ENCODE peak calls at places on chromosomes 11 and 22, in five cellular contexts. X is HCT116, Z is SK-N-SH, T is HL-60, F is A549. D is an unnamed sample.

GRCh38 chr22:25380141-25380747 is 160.8 kb downstream of the CRYBB2 start:
- DNase-seq in F (no peak), T (no peak), X (no peak), Z (no peak), D (no peak)

GRCh38 chr22:37804502-37804885 is 3.2 kb upstream of the GCAT start:
- DNase-seq in T (no peak), Z (peak), X (no peak), F (no peak), D (peak)

GRCh38 chr22:37624876-37625275 is 14.6 kb upstream of the SH3BP1 start:
- DNase-seq in X (no peak), Z (no peak), T (no peak), F (no peak), D (no peak)

GRCh38 chr11:34745209-34745608 is 124.3 kb downstream of the EHF start:
- DNase-seq in T (no peak), F (no peak), Z (no peak), X (no peak), D (no peak)

GRCh38 chr11:101555366-101555765 is 28.4 kb downstream of the TRPC6 start:
- DNase-seq in X (no peak), T (no peak), Z (no peak), F (no peak), D (no peak)

GRCh38 chr11:79393362-79394043 is 47.3 kb downstream of the TENM4 start:
- DNase-seq in F (no peak), T (no peak), X (no peak), Z (peak), D (peak)

GRCh38 chr22:24948356-24949202 is 2.1 kb upstream of the LHFPL7 start:
- DNase-seq in F (no peak), X (no peak), T (no peak), Z (no peak), D (peak)

GRCh38 chr11:10893713-10894112 is 35.9 kb upstream of the ZBED5 start:
- DNase-seq in X (no peak), F (peak), T (no peak), Z (no peak), D (no peak)

GRCh38 chr22:19070397-19071169 is 51.6 kb downstream of the DGCR2 start:
- DNase-seq in X (no peak), Z (no peak), F (no peak), T (no peak), D (no peak)

GRCh38 chr11:3920148-3920852 is 64.8 kb downstream of the STIM1 start:
- DNase-seq in F (no peak), Z (no peak), T (peak), X (peak), D (no peak)

GRCh38 chr22:45317551-45318167 is 7.9 kb downstream of the FAM118A start:
- DNase-seq in F (no peak), Z (peak), T (no peak), X (no peak), D (peak)

GRCh38 chr22:23789121-23789520 is 2.4 kb downstream of the SMARCB1 start:
- DNase-seq in F (no peak), X (no peak), T (no peak), Z (no peak), D (peak)

GRCh38 chr11:67099841-67100324 is 19.2 kb upstream of the KDM2A start:
- DNase-seq in F (no peak), X (no peak), T (no peak), Z (no peak), D (no peak)

GRCh38 chr11:29120329-29120695 is 896.5 kb downstream of the KCNA4 start:
- DNase-seq in Z (no peak), X (no peak), F (no peak), T (no peak), D (no peak)

GRCh38 chr11:29124436-29124835 is 892.4 kb downstream of the KCNA4 start:
- DNase-seq in T (no peak), X (no peak), Z (no peak), F (no peak), D (no peak)

GRCh38 chr11:29125621-29126020 is 891.2 kb downstream of the KCNA4 start:
- DNase-seq in T (no peak), F (no peak), Z (no peak), X (no peak), D (no peak)

GRCh38 chr11:29119116-29119515 is 897.7 kb downstream of the KCNA4 start:
- DNase-seq in X (no peak), F (no peak), Z (no peak), T (no peak), D (no peak)

DNA sequence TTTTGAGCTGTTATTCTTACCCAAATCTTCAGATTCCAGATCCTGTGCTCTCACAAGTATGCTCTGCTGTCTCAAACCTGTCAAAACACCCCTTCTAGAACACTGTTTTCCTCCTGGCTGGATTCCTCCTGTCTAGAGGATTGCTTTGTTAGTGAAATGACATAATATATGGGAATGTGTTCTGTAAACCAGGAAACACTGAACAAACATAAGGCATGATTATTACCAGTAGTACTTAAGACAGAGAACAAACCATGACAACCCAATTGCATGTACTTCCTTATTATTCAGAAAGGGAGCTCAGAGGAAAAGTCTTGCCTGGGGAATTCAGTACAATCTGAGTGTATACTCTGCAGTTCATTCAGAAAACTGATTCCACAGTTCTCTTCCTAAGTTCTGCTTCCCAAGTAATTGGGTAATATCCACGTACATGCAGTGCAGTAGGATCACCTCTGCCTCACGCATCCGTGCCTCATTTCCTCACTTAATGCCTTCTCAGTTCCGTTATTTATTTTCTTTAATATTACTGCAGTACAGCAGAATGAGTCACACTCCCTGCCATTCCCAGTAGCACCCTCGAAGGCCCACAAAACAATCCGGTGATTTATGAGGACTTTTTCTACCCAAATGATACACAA is 897.0 kb downstream of the KCNA4 start:
- DNase-seq in T (no peak), F (peak), Z (no peak), X (no peak), D (no peak)
- TF ChIP-seq REST in T (no peak), F (no peak), Z (no peak), X (no peak), D (no peak)

DNA sequence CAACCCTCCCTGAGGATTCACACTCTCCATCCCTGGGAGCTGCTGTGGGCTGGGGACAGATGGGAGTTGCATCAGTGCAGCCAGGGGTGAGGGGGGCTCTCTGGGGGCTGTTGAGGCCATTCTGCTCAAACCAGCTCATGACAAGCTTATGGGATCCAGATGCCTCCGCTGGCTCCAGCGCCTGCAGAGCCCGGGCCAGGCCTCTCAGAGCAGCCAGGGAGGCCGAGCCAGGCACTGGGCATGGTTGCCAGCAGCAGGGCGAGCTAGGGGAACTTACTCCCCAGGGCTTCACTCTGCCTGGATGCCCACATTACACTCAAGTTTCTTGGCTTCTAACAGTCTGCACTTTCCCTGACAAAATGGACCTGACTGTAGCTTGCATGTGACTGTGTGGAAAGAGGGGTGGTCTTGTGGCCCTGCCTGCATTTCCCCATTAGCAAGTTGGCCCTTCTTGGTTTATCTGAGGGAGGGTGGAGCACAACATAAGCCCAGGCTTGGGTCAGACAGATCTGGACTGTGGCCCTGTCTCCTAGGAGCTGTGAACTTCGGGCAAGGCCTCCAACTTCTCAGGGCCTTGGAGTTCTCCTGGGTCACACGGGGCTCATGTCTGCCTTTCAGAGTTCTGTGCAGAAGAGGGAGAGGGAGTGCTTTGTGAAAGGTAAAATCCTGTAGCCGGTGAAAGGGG is 34.5 kb upstream of the CYB5R3 start:
- DNase-seq in X (no peak), Z (peak), T (no peak), F (no peak), D (no peak)
- TF ChIP-seq REST in X (no peak), Z (no peak), T (no peak), F (no peak), D (no peak)

GRCh38 chr11:75160328-75160757 is 9.4 kb downstream of the SLCO2B1 start:
- DNase-seq in X (no peak), T (no peak), F (no peak), Z (no peak), D (no peak)
- TF ChIP-seq REST in X (no peak), T (no peak), F (no peak), Z (no peak), D (no peak)

GRCh38 chr11:86978247-86978646 is 23.1 kb upstream of the FZD4 start:
- DNase-seq in X (no peak), F (no peak), T (no peak), Z (no peak), D (no peak)

GRCh38 chr11:86981777-86982540 is 26.8 kb upstream of the FZD4 start:
- DNase-seq in X (no peak), F (no peak), T (no peak), Z (no peak), D (no peak)

GRCh38 chr11:86980397-86980796 is 25.2 kb upstream of the FZD4 start:
- DNase-seq in Z (no peak), T (no peak), X (no peak), F (no peak), D (no peak)

GRCh38 chr11:86978756-86979608 is 23.8 kb upstream of the FZD4 start:
- DNase-seq in F (peak), X (peak), T (no peak), Z (peak), D (peak)

DNA sequence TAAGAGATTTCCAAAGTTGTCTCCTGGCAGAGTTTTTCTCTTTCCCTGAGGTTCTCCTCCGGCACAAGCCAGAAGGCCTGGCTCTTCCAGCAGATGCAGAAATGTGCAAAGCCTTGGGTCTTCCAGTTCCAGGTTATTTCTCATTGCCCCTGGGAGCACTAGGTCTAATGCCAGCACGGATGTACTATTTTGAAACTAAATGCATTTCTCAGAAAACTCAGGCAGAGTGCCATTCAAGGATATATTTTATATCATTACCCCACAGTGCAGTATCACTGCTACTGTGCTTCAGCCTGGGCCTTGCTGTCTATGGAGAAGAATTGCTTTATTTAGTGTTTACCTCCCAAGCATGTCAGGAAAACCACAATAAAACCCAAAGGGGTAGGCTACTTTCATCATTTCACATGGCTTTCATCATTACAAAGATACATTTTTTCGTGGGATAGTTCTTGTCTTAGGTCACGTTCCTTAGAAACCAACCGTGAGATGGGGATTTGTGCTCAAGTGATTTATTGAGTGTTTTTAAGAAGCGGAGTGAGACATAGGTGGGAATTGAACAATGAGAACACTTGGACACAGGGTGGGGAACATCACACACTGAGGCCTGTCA is 22.4 kb upstream of the FZD4 start:
- DNase-seq in X (no peak), Z (no peak), F (no peak), T (no peak), D (no peak)
- TF ChIP-seq REST in X (no peak), Z (no peak), F (no peak), T (no peak), D (no peak)

GRCh38 chr22:41612626-41613025 is 8.2 kb downstream of the DESI1 start:
- DNase-seq in F (no peak), T (no peak), X (no peak), Z (no peak), D (no peak)
- TF ChIP-seq REST in F (no peak), T (no peak), X (no peak), Z (no peak), D (no peak)

GRCh38 chr11:122107566-122107965 is 8.4 kb downstream of the BLID start:
- DNase-seq in T (no peak), X (no peak), Z (no peak), F (no peak), D (no peak)

GRCh38 chr11:122108828-122109227 is 7.2 kb downstream of the BLID start:
- DNase-seq in F (no peak), Z (no peak), T (no peak), X (no peak), D (no peak)

GRCh38 chr11:122108192-122108799 is 7.7 kb downstream of the BLID start:
- DNase-seq in Z (no peak), T (peak), F (no peak), X (peak), D (peak)

GRCh38 chr11:122107045-122107444 is 9.0 kb downstream of the BLID start:
- DNase-seq in T (no peak), F (no peak), Z (no peak), X (no peak), D (no peak)

GRCh38 chr11:122109932-122110331 is 6.1 kb downstream of the BLID start:
- DNase-seq in T (no peak), X (no peak), Z (no peak), F (no peak), D (no peak)
- TF ChIP-seq REST in T (no peak), X (no peak), Z (no peak), F (no peak), D (no peak)

GRCh38 chr11:47848636-47849155 is 546 bp upstream of the NUP160 start:
- DNase-seq in T (no peak), Z (no peak), X (no peak), F (no peak), D (no peak)

GRCh38 chr11:47850337-47850736 is 2.2 kb upstream of the NUP160 start:
- DNase-seq in T (no peak), F (no peak), Z (no peak), X (no peak), D (no peak)

GRCh38 chr11:47847892-47848635 is at the start of gene NUP160:
- DNase-seq in T (peak), Z (peak), X (peak), F (peak), D (peak)

GRCh38 chr11:47854667-47855066 is 6.5 kb upstream of the NUP160 start:
- DNase-seq in Z (no peak), T (no peak), X (no peak), F (no peak), D (no peak)

DNA sequence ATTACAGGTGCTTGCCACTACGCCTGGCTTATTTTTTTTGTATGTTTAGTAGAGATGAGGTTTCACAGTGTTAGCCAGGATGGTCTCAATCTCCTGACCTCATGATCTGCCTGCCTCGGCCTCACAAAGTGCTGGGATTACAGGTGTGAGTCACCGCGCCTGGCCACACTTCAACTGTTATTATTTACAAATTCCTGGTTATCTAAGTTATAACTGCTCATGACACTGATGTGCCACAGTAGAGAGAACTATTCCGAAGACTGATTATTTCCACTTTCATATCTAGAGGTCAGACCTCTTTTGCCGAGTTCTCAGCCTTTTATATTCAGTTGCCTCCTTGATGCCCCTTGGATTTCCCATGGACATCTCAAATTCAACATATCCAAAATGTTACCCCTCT is 3.9 kb upstream of the NUP160 start:
- DNase-seq in Z (no peak), F (no peak), X (no peak), T (no peak), D (no peak)
- TF ChIP-seq REST in Z (no peak), F (no peak), X (no peak), T (no peak), D (no peak)

GRCh38 chr11:130211781-130212401 is 52.3 kb downstream of the ST14 start:
- DNase-seq in T (no peak), Z (no peak), F (no peak), X (no peak), D (no peak)
- TF ChIP-seq REST in T (no peak), Z (no peak), F (no peak), X (no peak), D (no peak)

GRCh38 chr11:117933475-117933874 is 4.3 kb upstream of the TMPRSS13 start:
- DNase-seq in T (no peak), X (no peak), Z (no peak), F (no peak), D (no peak)
- TF ChIP-seq REST in T (no peak), X (no peak), Z (no peak), F (no peak), D (no peak)

GRCh38 chr22:43228863-43229262 is 41.9 kb upstream of the TTLL12 start:
- DNase-seq in T (no peak), X (no peak), F (no peak), Z (no peak), D (no peak)

GRCh38 chr22:43228330-43228729 is 41.4 kb upstream of the TTLL12 start:
- DNase-seq in Z (peak), T (no peak), X (peak), F (peak), D (peak)

GRCh38 chr22:43225609-43226008 is 38.7 kb upstream of the TTLL12 start:
- DNase-seq in T (no peak), Z (no peak), X (no peak), F (no peak), D (no peak)

GRCh38 chr22:43227231-43227630 is 40.3 kb upstream of the TTLL12 start:
- DNase-seq in Z (peak), F (no peak), X (no peak), T (no peak), D (peak)

DNA sequence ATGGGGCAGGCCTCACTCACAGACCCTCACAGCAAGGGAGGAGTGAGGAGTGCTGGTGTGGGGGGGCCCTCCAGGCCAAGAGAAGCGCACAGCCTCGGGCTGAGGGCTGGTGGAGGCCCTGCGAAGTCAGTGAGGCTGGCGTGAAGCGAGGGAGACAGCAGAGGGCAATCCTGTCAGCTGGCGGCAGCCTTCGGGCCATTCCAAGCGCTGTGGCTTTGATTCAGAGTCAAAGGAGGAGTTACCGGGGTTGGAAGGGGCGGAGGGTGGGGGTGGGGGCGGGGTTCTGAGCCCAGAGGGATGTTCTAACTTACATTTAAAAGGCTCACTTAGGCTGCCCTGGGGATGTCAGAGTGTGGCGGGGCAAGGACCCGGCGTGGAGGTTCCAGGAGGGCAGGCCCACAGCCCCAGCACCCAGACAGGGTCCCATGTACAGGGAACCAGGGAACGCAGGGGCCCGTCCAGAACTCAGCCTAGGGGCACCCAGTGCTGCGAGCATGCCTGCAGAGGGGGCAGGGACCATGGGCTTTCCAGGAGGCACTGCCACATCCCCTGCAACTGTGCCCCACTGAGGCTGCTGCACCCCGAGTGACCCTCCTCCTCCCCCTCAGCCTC is 39.5 kb upstream of the TTLL12 start:
- DNase-seq in Z (peak), X (no peak), F (no peak), T (no peak), D (peak)
- TF ChIP-seq REST in Z (no peak), X (no peak), F (no peak), T (no peak), D (no peak)

D was measured in GM23338.